ENCODE peak calls at places on chromosome 11, in four cellular contexts. Q is bronchial epithelial cell, F is astrocyte of the cerebellum, L is psoas muscle. W is an unnamed sample.

GRCh38 chr11:115606223-115607220 is 102.3 kb upstream of the CADM1 start:
- DNase-seq in Q (no peak), F (peak; percentile 69), L (peak; percentile 33), W (no peak)

GRCh38 chr11:67282155-67282875 is 6.8 kb upstream of the ANKRD13D start:
- DNase-seq in Q (no peak), F (no peak), L (peak; percentile 11), W (no peak)

GRCh38 chr11:76918941-76919386 is 58.2 kb downstream of the ACER3 start:
- DNase-seq in Q (peak; percentile 65), F (peak; percentile 42), L (no peak), W (peak; percentile 15)

GRCh38 chr11:85431319-85431718 is 195.8 kb downstream of the DLG2 start:
- DNase-seq in Q (no peak), F (no peak), L (no peak), W (no peak)

GRCh38 chr11:79102821-79103220 is 338.0 kb downstream of the TENM4 start:
- DNase-seq in Q (no peak), F (no peak), L (no peak), W (no peak)

GRCh38 chr11:64742087-64742939 is 1.6 kb downstream of the RASGRP2 start:
- DNase-seq in Q (no peak), F (no peak), L (no peak), W (no peak)

GRCh38 chr11:121099885-121100284 is 1.2 kb upstream of the TECTA start:
- DNase-seq in Q (peak; percentile 19), F (no peak), L (no peak), W (no peak)

GRCh38 chr11:116071241-116071640 is 567.0 kb upstream of the CADM1 start:
- DNase-seq in Q (peak; percentile 5), F (no peak), L (no peak), W (no peak)

GRCh38 chr11:121890377-121890776 is 225.6 kb downstream of the BLID start:
- DNase-seq in Q (no peak), F (peak; percentile 98), L (no peak), W (no peak)

GRCh38 chr11:42819126-42819525 is 492.7 kb upstream of the API5 start:
- DNase-seq in Q (no peak), F (no peak), L (no peak), W (no peak)

GRCh38 chr11:64224151-64224890 is 1.7 kb downstream of the TRPT1 start:
- DNase-seq in Q (peak; percentile 67), F (no peak), L (no peak), W (no peak)

GRCh38 chr11:115418081-115418480 is 86.1 kb downstream of the CADM1 start:
- DNase-seq in Q (no peak), F (no peak), L (no peak), W (no peak)

GRCh38 chr11:111148116-111148515 is 97.4 kb upstream of the POU2AF2 start:
- DNase-seq in Q (peak; percentile 69), F (no peak), L (no peak), W (no peak)

GRCh38 chr11:47148903-47149535 is 27.7 kb downstream of the ARFGAP2 start:
- DNase-seq in Q (no peak), F (no peak), L (no peak), W (peak; percentile 44)

GRCh38 chr11:44575288-44575672 is 9.8 kb downstream of the CD82 start:
- DNase-seq in Q (peak; percentile 88), F (no peak), L (no peak), W (no peak)

GRCh38 chr11:61718613-61719302 is 33.7 kb upstream of the MYRF start:
- DNase-seq in Q (no peak), F (no peak), L (no peak), W (no peak)

GRCh38 chr11:69972351-69972802 is 105.7 kb upstream of the ANO1 start:
- DNase-seq in Q (peak; percentile 18), F (no peak), L (no peak), W (peak; percentile 75)

W was measured in left colon.